ENCODE peak calls at places on chromosomes 13 and 19, in six cellular contexts. M, J, I, T, W and U are unnamed samples.

GRCh38 chr19:38977445-38978314 is 2.1 kb upstream of the FBXO17 start:
- DNase-seq in M (no peak), J (no peak), I (no peak), T (no peak), W (no peak), U (no peak)

GRCh38 chr19:16206637-16207036 is 8.9 kb downstream of the AP1M1 start:
- DNase-seq in M (no peak), J (no peak), I (no peak), T (no peak), W (no peak), U (no peak)

GRCh38 chr13:99004931-99005330 is 27.1 kb upstream of the DOCK9 start:
- DNase-seq in M (no peak), J (no peak), I (no peak), T (no peak), W (no peak), U (no peak)

GRCh38 chr13:24692541-24692940 is 12.3 kb downstream of the ATP12A start:
- DNase-seq in M (no peak), J (peak; percentile 72), I (no peak), T (no peak), W (no peak), U (no peak)

GRCh38 chr19:2266183-2266993 is 10.2 kb upstream of the JSRP1 start:
- DNase-seq in M (peak; percentile 96), J (peak; percentile 91), I (peak; percentile 61), T (peak; percentile 88), W (peak; percentile 86), U (peak; percentile 93)

GRCh38 chr13:90254437-90254836 is 1093.0 kb upstream of the MIR17HG start:
- DNase-seq in M (no peak), J (no peak), I (no peak), T (no peak), W (no peak), U (no peak)

GRCh38 chr19:47351545-47351944 is 2.4 kb downstream of the DHX34 start:
- DNase-seq in M (no peak), J (no peak), I (no peak), T (no peak), W (no peak), U (no peak)

GRCh38 chr19:35995655-35995993 is 636 bp downstream of the SDHAF1 start:
- DNase-seq in M (peak; percentile 56), J (no peak), I (no peak), T (peak; percentile 73), W (peak; percentile 39), U (peak; percentile 73)

GRCh38 chr13:94435604-94436226 is 43.8 kb downstream of the DCT start:
- DNase-seq in M (no peak), J (no peak), I (no peak), T (no peak), W (no peak), U (no peak)

GRCh38 chr13:106099765-106100164 is 435.7 kb downstream of the EFNB2 start:
- DNase-seq in M (peak; percentile 52), J (no peak), I (no peak), T (no peak), W (no peak), U (peak; percentile 67)

GRCh38 chr19:13884726-13885591 is 8.0 kb downstream of the NANOS3 start:
- DNase-seq in M (peak; percentile 68), J (no peak), I (no peak), T (peak; percentile 82), W (no peak), U (peak; percentile 86)

GRCh38 chr19:53196777-53197396 is 3.7 kb upstream of the ZNF665 start:
- DNase-seq in M (peak; percentile 98), J (peak; percentile 99), I (peak; percentile 82), T (peak; percentile 99), W (peak; percentile 99), U (peak; percentile 99)

GRCh38 chr19:33219261-33219812 is 6.3 kb downstream of the SLC7A10 start:
- DNase-seq in M (no peak), J (no peak), I (no peak), T (no peak), W (no peak), U (no peak)

GRCh38 chr19:35592226-35592625 is 6.3 kb downstream of the PMIS2 start:
- DNase-seq in M (no peak), J (no peak), I (no peak), T (no peak), W (no peak), U (no peak)

GRCh38 chr13:24254151-24254810 is 55.1 kb upstream of the C1QTNF9 start:
- DNase-seq in M (no peak), J (no peak), I (no peak), T (no peak), W (no peak), U (no peak)

GRCh38 chr13:91544723-91545122 is 146.3 kb downstream of the GPC5 start:
- DNase-seq in M (no peak), J (no peak), I (no peak), T (no peak), W (no peak), U (no peak)

GRCh38 chr19:6065685-6066365 is 44.5 kb downstream of the RFX2 start:
- DNase-seq in M (peak; percentile 60), J (peak; percentile 81), I (no peak), T (no peak), W (peak; percentile 52), U (peak; percentile 42)

GRCh38 chr19:35350591-35350990 is 2.9 kb downstream of the FFAR1 start:
- DNase-seq in M (no peak), J (no peak), I (no peak), T (peak; percentile 55), W (no peak), U (no peak)

GRCh38 chr13:107678075-107678689 is 537.2 kb downstream of the LIG4 start:
- DNase-seq in M (no peak), J (no peak), I (no peak), T (no peak), W (no peak), U (no peak)

GRCh38 chr19:46714523-46715106 is 2.3 kb downstream of the PRKD2 start:
- DNase-seq in M (no peak), J (no peak), I (no peak), T (no peak), W (no peak), U (peak; percentile 40)

GRCh38 chr13:95556981-95557380 is 4.5 kb downstream of the CLDN10 start:
- DNase-seq in M (no peak), J (no peak), I (no peak), T (no peak), W (no peak), U (no peak)

GRCh38 chr13:95552539-95553270 is at the start of gene CLDN10:
- DNase-seq in M (peak; percentile 19), J (no peak), I (no peak), T (peak; percentile 90), W (no peak), U (no peak)

GRCh38 chr13:95553614-95554385 is 1.3 kb downstream of the CLDN10 start:
- DNase-seq in M (peak; percentile 21), J (no peak), I (no peak), T (peak; percentile 77), W (peak; percentile 13), U (no peak)

GRCh38 chr13:95552208-95552538 is 347 bp upstream of the CLDN10 start:
- DNase-seq in M (no peak), J (no peak), I (no peak), T (no peak), W (no peak), U (no peak)

DNA sequence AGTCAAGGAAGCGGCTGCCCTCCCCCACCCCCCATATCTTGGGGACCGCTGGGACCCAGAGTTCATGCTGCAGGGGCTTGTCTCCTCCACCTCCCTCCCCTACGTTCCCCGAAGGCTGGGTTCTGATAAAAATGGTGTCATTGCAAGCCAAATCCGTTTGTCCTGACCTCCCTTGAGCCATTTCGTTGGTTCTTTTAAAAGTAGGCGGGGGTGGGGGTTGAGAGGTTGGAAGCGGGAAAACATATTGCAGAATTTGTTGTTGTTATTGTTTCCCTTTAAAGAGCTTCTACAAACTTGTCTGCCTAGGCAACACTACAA is 710 bp downstream of the CLDN10 start:
- DNase-seq in M (no peak), J (no peak), I (no peak), T (no peak), W (no peak), U (no peak)
- H3K4me3 ChIP-seq in M (peak overlapping the region; percentile 3), J (no peak overlapping the region), I (peak overlapping the region; percentile 1), T (peak overlapping the region; percentile 64), W (peak overlapping the region; percentile 24), U (no peak overlapping the region)

DNA sequence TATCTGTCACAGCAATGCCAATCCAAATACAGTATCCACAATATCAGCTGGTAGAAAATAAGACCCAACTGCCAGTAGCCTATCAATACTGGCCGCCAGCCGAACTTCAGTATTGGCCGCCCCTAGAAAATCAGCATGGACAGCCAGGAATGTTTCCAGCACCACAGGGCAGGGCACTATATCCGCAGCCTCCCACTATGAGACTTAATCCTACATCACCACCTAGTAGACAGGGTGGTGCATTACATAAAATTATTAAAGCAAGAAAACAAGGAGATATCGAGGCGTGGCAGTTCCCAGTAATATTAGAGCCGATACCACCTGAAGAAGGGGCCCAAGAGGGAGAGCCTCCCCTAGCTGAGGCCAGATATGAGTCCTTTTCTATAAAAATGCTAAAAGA is 111.3 kb downstream of the ZNF486 start:
- DNase-seq in M (no peak), J (no peak), I (no peak), T (no peak), W (no peak), U (no peak)
- TF ChIP-seq CTCF in M (no peak), J (no peak), I (peak; percentile 73), T (no peak), W (peak; percentile 58), U (no peak)

DNA sequence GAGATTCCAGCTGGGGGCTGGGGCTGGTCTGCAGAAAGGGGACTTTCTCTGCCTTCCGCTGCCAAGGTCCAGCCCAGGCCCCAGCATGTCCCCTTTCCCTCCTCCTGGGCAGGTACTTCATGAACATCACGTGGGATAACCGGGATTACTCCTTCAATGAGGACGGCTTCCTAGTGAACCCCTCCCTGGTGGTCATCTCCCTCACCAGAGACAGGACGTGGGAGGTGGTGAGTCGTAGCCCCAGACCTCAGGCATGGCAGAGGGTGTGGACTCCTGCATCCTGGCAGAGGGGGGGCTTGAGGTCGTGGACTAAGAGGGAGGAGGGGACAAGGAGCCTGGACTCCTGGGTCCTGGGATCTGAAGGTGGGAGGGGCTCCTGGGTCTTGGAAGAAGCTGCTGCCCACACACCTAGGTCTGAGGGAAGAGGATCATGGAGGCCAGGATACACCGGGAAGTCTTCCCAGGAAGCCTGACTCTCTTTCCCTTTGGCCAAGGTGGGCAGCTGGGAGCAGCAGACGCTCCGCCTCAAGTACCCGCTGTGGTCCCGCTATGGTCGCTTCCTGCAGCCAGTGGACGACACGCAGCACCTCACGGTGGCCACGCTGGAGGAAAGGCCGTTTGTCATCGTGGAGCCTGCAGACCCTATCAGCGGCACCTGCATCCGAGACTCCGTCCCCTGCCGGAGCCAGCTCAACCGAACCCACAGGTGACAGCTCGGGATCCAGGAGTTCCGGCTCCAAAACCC is 20.6 kb downstream of the GRIN2D start:
- DNase-seq in M (no peak), J (no peak), I (no peak), T (no peak), W (no peak), U (no peak)
- H3K4me3 ChIP-seq in M (no peak overlapping the region), J (no peak overlapping the region), I (peak overlapping the region; percentile 32), T (peak overlapping the region; percentile 25), W (no peak overlapping the region), U (no peak overlapping the region)

GRCh38 chr19:41623360-41623759 is 3.5 kb downstream of the CEACAM4 start:
- DNase-seq in M (no peak), J (no peak), I (no peak), T (no peak), W (no peak), U (no peak)

GRCh38 chr19:41627966-41628675 is 1.2 kb upstream of the CEACAM4 start:
- DNase-seq in M (no peak), J (no peak), I (no peak), T (no peak), W (no peak), U (no peak)

GRCh38 chr19:41626278-41626677 is 596 bp downstream of the CEACAM4 start:
- DNase-seq in M (no peak), J (no peak), I (no peak), T (no peak), W (no peak), U (no peak)

GRCh38 chr19:41624515-41624914 is 2.4 kb downstream of the CEACAM4 start:
- DNase-seq in M (no peak), J (no peak), I (no peak), T (no peak), W (no peak), U (no peak)

GRCh38 chr19:41626877-41627276 is at the start of gene CEACAM4:
- DNase-seq in M (no peak), J (no peak), I (no peak), T (no peak), W (peak; percentile 32), U (no peak)
- TF ChIP-seq CTCF in M (no peak), J (no peak), I (no peak), T (no peak), W (no peak), U (no peak)